ENCODE peak calls at places on chromosome 18, in five cellular contexts. Y is activated CD4-positive, alpha-beta T cell treated with anti-CD3 and anti-CD28 coated beads for 24 hours; P is NCI-H1436; T is transverse colon; V is epithelial cell of prostate. W is an unnamed sample.

GRCh38 chr18:61201516-61201915 is 131.7 kb upstream of the CDH20 start:
- DNase-seq in Y (no peak), P (no peak), T (no peak), V (no peak), W (no peak)

GRCh38 chr18:35463837-35464236 is 33.9 kb downstream of the INO80C start:
- DNase-seq in Y (no peak), P (no peak), T (no peak), V (no peak), W (no peak)

GRCh38 chr18:51621103-51621969 is 423.9 kb upstream of the MEX3C start:
- DNase-seq in Y (peak; percentile 22), P (peak; percentile 59), T (peak; percentile 37), V (no peak), W (peak; percentile 49)

GRCh38 chr18:36808681-36809080 is 20.1 kb downstream of the TPGS2 start:
- DNase-seq in Y (no peak), P (no peak), T (no peak), V (no peak), W (no peak)

GRCh38 chr18:59996370-59996966 is 96.7 kb downstream of the PMAIP1 start:
- DNase-seq in Y (no peak), P (peak; percentile 51), T (peak; percentile 21), V (no peak), W (peak; percentile 24)

GRCh38 chr18:69725009-69725408 is 222.7 kb downstream of the CD226 start:
- DNase-seq in Y (no peak), P (no peak), T (no peak), V (no peak), W (no peak)

GRCh38 chr18:44156816-44157215 is 523.9 kb upstream of the SETBP1 start:
- DNase-seq in Y (no peak), P (no peak), T (no peak), V (no peak), W (no peak)

GRCh38 chr18:48743046-48743445 is 204.2 kb downstream of the CTIF start:
- DNase-seq in Y (no peak), P (no peak), T (no peak), V (no peak), W (no peak)

GRCh38 chr18:79849328-79850207 is 51.8 kb downstream of the KCNG2 start:
- DNase-seq in Y (no peak), P (no peak), T (no peak), V (no peak), W (no peak)

GRCh38 chr18:13548944-13549878 is 177.1 kb downstream of the FAM210A start:
- DNase-seq in Y (no peak), P (no peak), T (no peak), V (no peak), W (no peak)

GRCh38 chr18:22226801-22227200 is 57.4 kb downstream of the GATA6 start:
- DNase-seq in Y (no peak), P (no peak), T (no peak), V (no peak), W (no peak)

GRCh38 chr18:2641638-2642037 is 13.9 kb upstream of the SMCHD1 start:
- DNase-seq in Y (no peak), P (no peak), T (no peak), V (no peak), W (no peak)

GRCh38 chr18:13035249-13035914 is 44.2 kb downstream of the CEP192 start:
- DNase-seq in Y (no peak), P (no peak), T (no peak), V (no peak), W (no peak)

GRCh38 chr18:49875155-49875554 is 61.8 kb upstream of the ACAA2 start:
- DNase-seq in Y (no peak), P (no peak), T (no peak), V (no peak), W (no peak)

GRCh38 chr18:4352746-4353522 is 102.2 kb downstream of the DLGAP1 start:
- DNase-seq in Y (no peak), P (no peak), T (no peak), V (no peak), W (no peak)

GRCh38 chr18:40041951-40042350 is 1913.1 kb upstream of the PIK3C3 start:
- DNase-seq in Y (no peak), P (no peak), T (no peak), V (no peak), W (no peak)

GRCh38 chr18:48676756-48677368 is 138.0 kb downstream of the CTIF start:
- DNase-seq in Y (peak; percentile 61), P (peak; percentile 67), T (peak; percentile 70), V (no peak), W (peak; percentile 75)

GRCh38 chr18:42950732-42951131 is 164.8 kb downstream of the RIT2 start:
- DNase-seq in Y (no peak), P (no peak), T (no peak), V (no peak), W (no peak)

GRCh38 chr18:23723121-23723520 is 33.9 kb downstream of the LAMA3 start:
- DNase-seq in Y (no peak), P (no peak), T (no peak), V (no peak), W (no peak)

GRCh38 chr18:35524236-35524635 is 26.5 kb upstream of the INO80C start:
- DNase-seq in Y (no peak), P (no peak), T (no peak), V (no peak), W (no peak)

GRCh38 chr18:4870177-4870773 is 326.8 kb downstream of the AKAIN1 start:
- DNase-seq in Y (no peak), P (no peak), T (no peak), V (no peak), W (no peak)

GRCh38 chr18:11883153-11883552 is 25.0 kb downstream of the MPPE1 start:
- DNase-seq in Y (no peak), P (no peak), T (no peak), V (no peak), W (no peak)